ENCODE peak calls at places on chromosomes 5 and 9, in six cellular contexts. W is H54, C is stomach, X is lower leg skin, T is ovary, O is prostate gland. V is an unnamed sample.
A peak's percentile ranks its signal among the peaks of the same experiment; 100 is the strongest.

GRCh38 chr5:107542428-107542827 is 128.3 kb downstream of the EFNA5 start:
- DNase-seq in W (peak; percentile 33), C (peak; percentile 92), X (peak; percentile 94), T (peak; percentile 68), O (peak; percentile 65), V (peak; percentile 23)

GRCh38 chr5:159341914-159342313 is 11.6 kb upstream of the IL12B start:
- DNase-seq in W (peak; percentile 24), C (no peak), X (no peak), T (no peak), O (peak; percentile 89), V (peak; percentile 69)

GRCh38 chr5:114363837-114364236 is 2.0 kb downstream of the KCNN2 start:
- DNase-seq in W (no peak), C (no peak), X (no peak), T (no peak), O (peak; percentile 11), V (no peak)

GRCh38 chr5:175285263-175285662 is 158.7 kb downstream of the DRD1 start:
- DNase-seq in W (no peak), C (no peak), X (no peak), T (no peak), O (no peak), V (no peak)

GRCh38 chr9:93473411-93473810 is 20.0 kb upstream of the FAM120AOS start:
- DNase-seq in W (no peak), C (no peak), X (no peak), T (no peak), O (no peak), V (no peak)

GRCh38 chr5:96835727-96836126 is 28.0 kb upstream of the ERAP1 start:
- DNase-seq in W (no peak), C (no peak), X (no peak), T (no peak), O (no peak), V (no peak)

GRCh38 chr5:119120893-119121292 is 50.0 kb downstream of the DMXL1 start:
- DNase-seq in W (no peak), C (no peak), X (no peak), T (no peak), O (no peak), V (no peak)

GRCh38 chr5:170485606-170485911 is 18.3 kb upstream of the KCNIP1 start:
- DNase-seq in W (no peak), C (no peak), X (peak; percentile 63), T (no peak), O (no peak), V (no peak)

GRCh38 chr5:169805937-169806700 is 169.0 kb downstream of the DOCK2 start:
- DNase-seq in W (no peak), C (no peak), X (no peak), T (no peak), O (no peak), V (no peak)

GRCh38 chr5:154320209-154320608 is 125.6 kb upstream of the SAP30L start:
- DNase-seq in W (no peak), C (no peak), X (peak; percentile 46), T (no peak), O (no peak), V (no peak)

GRCh38 chr9:34451545-34451944 is 6.8 kb downstream of the FAM219A start:
- DNase-seq in W (peak; percentile 55), C (no peak), X (no peak), T (no peak), O (no peak), V (no peak)

GRCh38 chr5:66820630-66821207 is 224.5 kb downstream of the MAST4 start:
- DNase-seq in W (no peak), C (no peak), X (no peak), T (no peak), O (no peak), V (no peak)

GRCh38 chr5:31144364-31144763 is 49.1 kb upstream of the CDH6 start:
- DNase-seq in W (no peak), C (no peak), X (no peak), T (no peak), O (no peak), V (no peak)

GRCh38 chr5:126354012-126354856 is 69.0 kb upstream of the GRAMD2B start:
- DNase-seq in W (peak; percentile 33), C (no peak), X (no peak), T (no peak), O (no peak), V (no peak)

GRCh38 chr5:124154714-124155113 is 591.7 kb downstream of the ZNF608 start:
- DNase-seq in W (no peak), C (no peak), X (no peak), T (no peak), O (no peak), V (no peak)

GRCh38 chr5:139517683-139518564 is 35.4 kb upstream of the STING1 start:
- DNase-seq in W (peak; percentile 87), C (peak; percentile 96), X (peak; percentile 98), T (peak; percentile 95), O (peak; percentile 91), V (peak; percentile 95)

GRCh38 chr5:154197801-154198461 is 7.4 kb downstream of the GALNT10 start:
- DNase-seq in W (peak; percentile 64), C (peak; percentile 57), X (no peak), T (no peak), O (peak; percentile 34), V (no peak)

GRCh38 chr9:129998491-129999122 is 44.4 kb downstream of the FNBP1 start:
- DNase-seq in W (no peak), C (no peak), X (no peak), T (no peak), O (no peak), V (peak; percentile 59)

GRCh38 chr9:35521708-35522107 is 31.8 kb downstream of the RUSC2 start:
- DNase-seq in W (no peak), C (no peak), X (no peak), T (no peak), O (no peak), V (no peak)

GRCh38 chr5:153938131-153938842 is 100.4 kb downstream of the FAM114A2 start:
- DNase-seq in W (no peak), C (no peak), X (no peak), T (no peak), O (no peak), V (no peak)

GRCh38 chr5:139696894-139697658 is 48.9 kb downstream of the CXXC5 start:
- DNase-seq in W (peak; percentile 72), C (peak; percentile 63), X (peak; percentile 94), T (peak; percentile 87), O (peak; percentile 55), V (peak; percentile 82)

GRCh38 chr5:53557386-53557785 is 3.1 kb upstream of the NDUFS4 start:
- DNase-seq in W (peak; percentile 5), C (no peak), X (no peak), T (no peak), O (no peak), V (no peak)

GRCh38 chr5:34898258-34898895 is 16.9 kb downstream of the RAD1 start:
- DNase-seq in W (peak; percentile 35), C (peak; percentile 67), X (no peak), T (peak; percentile 74), O (peak; percentile 71), V (peak; percentile 85)

GRCh38 chr5:150322202-150322601 is 19.5 kb upstream of the ARSI start:
- DNase-seq in W (no peak), C (no peak), X (no peak), T (no peak), O (no peak), V (no peak)

DNA sequence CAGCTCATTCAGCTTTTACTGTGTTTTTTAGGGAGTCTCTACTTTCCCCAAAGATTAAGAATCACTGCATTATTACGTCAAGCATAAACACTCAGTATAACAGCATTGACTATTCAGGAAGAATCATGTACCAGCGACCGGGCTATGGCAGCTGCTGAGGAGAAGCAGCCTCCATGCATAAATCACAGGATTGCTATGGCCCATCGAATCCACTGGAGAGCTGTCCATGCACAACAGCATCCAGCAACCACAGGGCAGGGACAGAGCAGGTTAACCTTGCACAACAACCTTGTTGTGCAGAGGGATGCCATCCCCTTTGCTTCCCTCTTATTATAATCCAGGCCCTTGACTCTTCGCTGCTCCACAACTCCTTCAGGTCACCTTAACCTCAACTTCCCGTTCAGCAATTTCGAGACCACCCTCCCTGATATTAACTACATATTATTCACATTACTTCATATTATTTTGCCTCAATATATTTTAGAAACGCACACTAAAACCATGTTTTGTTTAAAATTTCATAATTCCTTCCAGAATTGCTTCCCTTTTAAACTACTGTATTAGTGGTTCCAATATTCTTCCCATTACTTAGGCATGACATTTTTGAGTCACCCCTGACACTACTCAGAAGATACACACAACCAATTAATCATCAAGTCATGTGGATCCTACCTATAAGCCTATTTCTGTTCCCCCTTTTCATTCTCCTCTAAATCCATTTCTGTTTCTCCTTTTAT is 991 bp downstream of the IARS1 start:
- DNase-seq in W (no peak), C (no peak), X (no peak), T (no peak), O (no peak), V (no peak)
- TF ChIP-seq POLR2A in W (no peak), C (no peak), X (no peak), T (no peak), O (no peak), V (no peak)

DNA sequence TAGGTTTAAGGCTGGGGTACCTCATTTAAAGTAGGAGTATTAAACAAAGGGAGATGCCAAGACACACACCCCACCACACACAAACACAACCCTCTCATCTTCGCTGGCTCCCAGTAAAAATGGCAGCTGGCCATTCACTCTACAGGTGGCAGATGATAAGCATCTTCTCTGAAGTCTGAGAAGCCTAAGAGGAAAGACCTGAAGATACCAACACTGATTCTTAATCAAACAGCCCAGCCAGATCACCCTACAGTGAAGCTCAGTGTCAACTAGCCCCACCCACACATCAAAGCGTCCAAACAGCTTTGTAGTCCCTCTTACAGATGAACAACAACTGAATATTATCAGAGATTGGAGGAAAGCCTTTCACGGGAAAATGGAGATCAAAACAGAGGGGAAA is 59.5 kb downstream of the SPOCK1 start:
- DNase-seq in W (no peak), C (no peak), X (no peak), T (no peak), O (no peak), V (no peak)
- TF ChIP-seq POLR2A in W (no peak), C (no peak), X (no peak), T (no peak), O (no peak), V (no peak)

DNA sequence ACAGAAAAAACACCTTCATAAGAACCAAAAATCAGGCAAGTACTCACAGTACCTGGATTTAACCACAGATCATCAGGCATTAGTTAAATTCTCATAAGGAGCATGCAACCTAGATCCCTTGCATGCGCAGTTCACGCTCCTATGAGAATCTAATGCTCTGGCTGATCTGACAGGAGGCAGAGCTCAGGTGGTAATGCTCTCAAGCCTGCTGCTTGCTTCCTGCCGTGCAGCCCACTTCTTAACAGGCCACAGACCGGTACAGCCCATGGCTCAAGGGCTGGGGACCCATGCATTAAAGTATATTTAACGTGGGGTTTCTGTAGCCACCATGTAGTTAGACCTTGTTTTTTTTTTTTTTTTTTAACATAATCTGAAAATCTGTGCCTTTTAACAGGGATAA is 147.7 kb downstream of the VPS13A start:
- DNase-seq in W (no peak), C (no peak), X (no peak), T (no peak), O (no peak), V (no peak)
- TF ChIP-seq POLR2A in W (no peak), C (no peak), X (no peak), T (no peak), O (no peak), V (no peak)

GRCh38 chr9:4741365-4742031 is 496 bp upstream of the AK3 start:
- DNase-seq in W (no peak), C (peak; percentile 52), X (peak; percentile 88), T (peak; percentile 66), O (peak; percentile 38), V (peak; percentile 47)
- TF ChIP-seq POLR2A in W (no peak), C (no peak), X (no peak), T (no peak), O (no peak), V (no peak)

V was measured in testis.